ENCODE peak calls at places on chromosomes 7 and 10, in seven cellular contexts. O is CD8-positive, alpha-beta T cell; T is H9; M is glutamatergic neuron; R is A549; K is MCF 10A; G is neural crest cell. H is an unnamed sample.

GRCh38 chr10:530717-531116 is 158.8 kb downstream of the DIP2C start:
- DNase-seq in O (no peak), T (no peak), M (no peak), R (no peak), K (peak), G (no peak), H (no peak)

GRCh38 chr7:54985405-54986360 is 33.1 kb upstream of the EGFR start:
- DNase-seq in O (no peak), T (no peak), M (no peak), R (peak), K (peak), G (no peak), H (no peak)

GRCh38 chr10:60430017-60430416 is 40.3 kb upstream of the ANK3 start:
- DNase-seq in O (no peak), T (no peak), M (no peak), R (no peak), K (peak), G (no peak), H (no peak)

GRCh38 chr7:25014735-25015134 is 34.8 kb upstream of the OSBPL3 start:
- DNase-seq in O (no peak), T (no peak), M (no peak), R (no peak), K (peak), G (no peak), H (no peak)

GRCh38 chr10:96548589-96548988 is 34.9 kb upstream of the TLL2 start:
- DNase-seq in O (no peak), T (no peak), M (no peak), R (no peak), K (no peak), G (no peak), H (no peak)

GRCh38 chr10:130648807-130649206 is 512.6 kb downstream of the GLRX3 start:
- DNase-seq in O (no peak), T (no peak), M (no peak), R (no peak), K (no peak), G (no peak), H (no peak)

GRCh38 chr7:75878312-75878768 is 494 bp upstream of the RHBDD2 start:
- DNase-seq in O (no peak), T (no peak), M (no peak), R (no peak), K (no peak), G (no peak), H (no peak)

GRCh38 chr7:157693521-157694388 is 357.0 kb downstream of the DNAJB6 start:
- DNase-seq in O (no peak), T (peak), M (peak), R (no peak), K (no peak), G (peak), H (no peak)

GRCh38 chr10:32005050-32005449 is 51.2 kb downstream of the KIF5B start:
- DNase-seq in O (no peak), T (peak), M (peak), R (peak), K (peak), G (peak), H (no peak)

GRCh38 chr7:30322656-30323355 is 38.4 kb downstream of the ZNRF2 start:
- DNase-seq in O (no peak), T (no peak), M (no peak), R (no peak), K (peak), G (no peak), H (no peak)

GRCh38 chr7:16712916-16713315 is 40.6 kb upstream of the TSPAN13 start:
- DNase-seq in O (no peak), T (no peak), M (no peak), R (no peak), K (no peak), G (no peak), H (no peak)

GRCh38 chr7:137329411-137329810 is 14.1 kb downstream of the PTN start:
- DNase-seq in O (no peak), T (no peak), M (no peak), R (no peak), K (no peak), G (no peak), H (no peak)

GRCh38 chr10:3361640-3362039 is 189.1 kb upstream of the PITRM1 start:
- DNase-seq in O (no peak), T (no peak), M (no peak), R (no peak), K (no peak), G (no peak), H (no peak)

GRCh38 chr7:80147543-80148376 is 13.1 kb downstream of the GNAI1 start:
- DNase-seq in O (no peak), T (no peak), M (no peak), R (no peak), K (peak), G (no peak), H (no peak)

GRCh38 chr10:115895196-115895595 is 377.8 kb downstream of the GFRA1 start:
- DNase-seq in O (no peak), T (no peak), M (peak), R (no peak), K (no peak), G (no peak), H (no peak)

GRCh38 chr7:42869131-42870020 is 42.5 kb downstream of the C7orf25 start:
- DNase-seq in O (no peak), T (no peak), M (no peak), R (no peak), K (peak), G (no peak), H (no peak)

GRCh38 chr7:111980721-111981120 is 225.5 kb downstream of the DOCK4 start:
- DNase-seq in O (no peak), T (no peak), M (no peak), R (no peak), K (no peak), G (no peak), H (no peak)

GRCh38 chr10:47288236-47288635 is 11.8 kb upstream of the GDF10 start:
- DNase-seq in O (no peak), T (no peak), M (no peak), R (no peak), K (no peak), G (no peak), H (no peak)

GRCh38 chr10:92268763-92269162 is 22.1 kb downstream of the CPEB3 start:
- DNase-seq in O (no peak), T (no peak), M (no peak), R (no peak), K (no peak), G (no peak), H (no peak)

GRCh38 chr10:26269754-26270153 is 53.2 kb downstream of the GAD2 start:
- DNase-seq in O (no peak), T (no peak), M (no peak), R (peak), K (peak), G (peak), H (no peak)

GRCh38 chr7:155738652-155739537 is 73.4 kb downstream of the SHH start:
- DNase-seq in O (peak), T (peak), M (peak), R (peak), K (peak), G (peak), H (peak)

GRCh38 chr7:73683916-73684693 is 708 bp downstream of the BUD23 start:
- DNase-seq in O (no peak), T (no peak), M (no peak), R (no peak), K (no peak), G (no peak), H (no peak)

GRCh38 chr7:73681031-73681430 is 2.2 kb downstream of the DNAJC30 start:
- DNase-seq in O (no peak), T (no peak), M (no peak), R (no peak), K (peak), G (no peak), H (no peak)

GRCh38 chr7:73682745-73683055 is 553 bp downstream of the DNAJC30 start:
- DNase-seq in O (no peak), T (no peak), M (no peak), R (no peak), K (no peak), G (no peak), H (no peak)

GRCh38 chr7:73685311-73685710 is 1.9 kb downstream of the BUD23 start:
- DNase-seq in O (no peak), T (no peak), M (no peak), R (no peak), K (no peak), G (no peak), H (no peak)

DNA sequence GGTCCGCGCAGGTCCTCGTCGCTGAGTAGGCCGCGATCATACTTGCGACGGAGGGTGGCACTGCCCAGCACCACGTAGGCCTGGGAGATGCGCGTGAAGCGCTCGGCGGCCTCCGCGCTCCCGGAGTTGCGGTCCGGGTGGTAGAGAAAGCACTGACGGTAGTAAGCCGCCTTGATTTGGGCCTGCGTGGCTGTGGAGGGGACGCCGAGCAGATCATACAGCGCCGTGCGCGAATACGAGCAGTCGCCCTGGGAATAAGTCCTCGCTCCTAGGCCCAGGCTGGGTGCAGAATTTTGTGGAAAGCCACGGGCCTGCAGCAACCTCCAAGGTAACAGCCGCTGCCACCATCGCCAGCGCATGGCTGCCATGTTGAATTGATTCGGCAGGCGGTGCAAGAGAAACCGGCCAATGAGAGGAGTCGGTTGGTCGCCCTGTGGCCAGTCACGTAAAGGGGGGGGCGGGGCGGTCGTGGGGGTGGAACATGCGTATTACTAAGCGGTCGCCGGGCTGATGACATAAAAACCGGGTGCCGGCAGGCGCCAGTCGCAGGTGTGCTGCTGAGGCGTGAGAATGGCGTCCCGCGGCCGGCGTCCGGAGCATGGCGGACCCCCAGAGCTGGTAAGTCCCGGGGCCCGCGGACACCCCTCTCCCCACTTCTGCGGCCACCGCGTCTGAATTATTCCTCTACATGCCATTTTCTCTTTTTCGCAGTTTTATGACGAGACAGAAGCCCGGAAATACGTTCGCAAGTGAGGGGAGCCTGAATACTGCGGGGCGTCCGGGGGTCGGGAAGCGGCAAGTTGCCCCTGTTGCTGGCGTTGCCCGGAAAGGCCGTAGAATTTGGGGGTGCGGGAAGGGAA is at the start of the genes BUD23 and DNAJC30:
- DNase-seq in O (peak), T (peak), M (peak), R (peak), K (peak), G (peak), H (peak)
- TF ChIP-seq CTCF in O (no peak), T (no peak), M (no peak), R (no peak), K (no peak), G (no peak), H (no peak)

GRCh38 chr7:5396542-5396941 is 27.1 kb downstream of the TNRC18 start:
- DNase-seq in O (peak), T (no peak), M (no peak), R (peak), K (peak), G (no peak), H (peak)

GRCh38 chr7:5396999-5397656 is 26.5 kb downstream of the TNRC18 start:
- DNase-seq in O (peak), T (no peak), M (no peak), R (peak), K (peak), G (no peak), H (peak)

GRCh38 chr7:5394264-5395105 is 29.1 kb downstream of the TNRC18 start:
- DNase-seq in O (no peak), T (no peak), M (no peak), R (no peak), K (no peak), G (no peak), H (no peak)

GRCh38 chr7:5393748-5394147 is 29.9 kb downstream of the TNRC18 start:
- DNase-seq in O (no peak), T (no peak), M (no peak), R (no peak), K (no peak), G (no peak), H (no peak)

GRCh38 chr7:5395246-5395645 is 28.4 kb downstream of the TNRC18 start:
- DNase-seq in O (no peak), T (no peak), M (no peak), R (no peak), K (no peak), G (no peak), H (no peak)
- TF ChIP-seq CTCF in O (no peak), T (no peak), M (no peak), R (no peak), K (no peak), G (no peak), H (no peak)

GRCh38 chr7:19663816-19664531 is 44.9 kb downstream of the POLR1F start:
- DNase-seq in O (no peak), T (no peak), M (no peak), R (no peak), K (peak), G (no peak), H (no peak)

GRCh38 chr7:19670806-19671205 is 38.0 kb downstream of the POLR1F start:
- DNase-seq in O (no peak), T (no peak), M (no peak), R (no peak), K (no peak), G (no peak), H (no peak)

GRCh38 chr7:19665399-19666008 is 43.3 kb downstream of the POLR1F start:
- DNase-seq in O (no peak), T (no peak), M (no peak), R (peak), K (peak), G (no peak), H (no peak)
- TF ChIP-seq CTCF in O (peak), T (peak), M (peak), R (peak), K (peak), G (peak), H (no peak)

DNA sequence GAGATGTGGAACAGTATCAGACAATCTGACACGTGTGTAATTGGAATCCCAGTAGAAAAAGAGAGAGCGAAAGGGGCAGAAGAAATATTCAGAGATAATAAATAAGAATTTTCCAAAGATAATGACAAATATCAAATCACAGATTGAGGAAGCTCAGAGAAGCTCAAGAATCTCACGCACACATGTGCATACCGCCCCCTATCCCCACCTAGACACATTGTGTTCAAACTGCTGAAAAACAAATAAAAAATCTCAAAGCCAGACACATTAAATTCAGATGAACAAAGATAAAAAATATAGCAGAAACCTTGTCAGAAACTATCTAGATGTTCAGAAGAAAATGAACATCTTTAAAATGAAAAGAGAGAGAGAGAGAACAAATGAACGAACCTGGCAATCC is 17.2 kb downstream of the SFR1 start:
- DNase-seq in O (no peak), T (no peak), M (no peak), R (no peak), K (peak), G (no peak), H (no peak)
- TF ChIP-seq CTCF in O (peak), T (peak), M (no peak), R (peak), K (no peak), G (peak), H (no peak)

GRCh38 chr7:105141068-105141467 is 127.1 kb downstream of the KMT2E start:
- DNase-seq in O (no peak), T (peak), M (peak), R (peak), K (peak), G (peak), H (no peak)
- TF ChIP-seq CTCF in O (no peak), T (peak), M (no peak), R (peak), K (peak), G (peak), H (no peak)

DNA sequence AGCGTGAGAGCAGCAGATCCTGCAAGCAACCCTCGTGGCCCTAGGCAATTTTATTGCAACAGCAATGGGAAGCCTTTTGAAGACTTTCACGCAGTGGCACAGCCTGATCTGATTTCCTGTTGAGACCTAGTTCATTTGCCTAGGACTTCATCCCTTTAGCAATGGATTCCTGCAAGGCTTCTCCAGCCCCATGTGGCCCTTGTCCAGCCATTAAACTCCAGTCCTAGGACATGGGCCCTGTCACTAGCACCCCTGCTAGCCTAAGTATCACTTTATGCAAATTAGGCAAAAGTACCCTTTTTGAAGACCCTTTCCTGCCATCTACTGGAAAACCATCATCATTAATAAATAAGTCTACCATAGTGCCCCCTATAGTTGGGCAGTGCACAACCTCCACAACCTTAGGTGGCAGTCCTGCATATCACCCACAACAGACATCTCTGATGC is 379.4 kb downstream of the GALNT17 start:
- DNase-seq in O (no peak), T (peak), M (no peak), R (no peak), K (no peak), G (peak), H (no peak)
- TF ChIP-seq CTCF in O (no peak), T (peak), M (peak), R (no peak), K (no peak), G (peak), H (no peak)

DNA sequence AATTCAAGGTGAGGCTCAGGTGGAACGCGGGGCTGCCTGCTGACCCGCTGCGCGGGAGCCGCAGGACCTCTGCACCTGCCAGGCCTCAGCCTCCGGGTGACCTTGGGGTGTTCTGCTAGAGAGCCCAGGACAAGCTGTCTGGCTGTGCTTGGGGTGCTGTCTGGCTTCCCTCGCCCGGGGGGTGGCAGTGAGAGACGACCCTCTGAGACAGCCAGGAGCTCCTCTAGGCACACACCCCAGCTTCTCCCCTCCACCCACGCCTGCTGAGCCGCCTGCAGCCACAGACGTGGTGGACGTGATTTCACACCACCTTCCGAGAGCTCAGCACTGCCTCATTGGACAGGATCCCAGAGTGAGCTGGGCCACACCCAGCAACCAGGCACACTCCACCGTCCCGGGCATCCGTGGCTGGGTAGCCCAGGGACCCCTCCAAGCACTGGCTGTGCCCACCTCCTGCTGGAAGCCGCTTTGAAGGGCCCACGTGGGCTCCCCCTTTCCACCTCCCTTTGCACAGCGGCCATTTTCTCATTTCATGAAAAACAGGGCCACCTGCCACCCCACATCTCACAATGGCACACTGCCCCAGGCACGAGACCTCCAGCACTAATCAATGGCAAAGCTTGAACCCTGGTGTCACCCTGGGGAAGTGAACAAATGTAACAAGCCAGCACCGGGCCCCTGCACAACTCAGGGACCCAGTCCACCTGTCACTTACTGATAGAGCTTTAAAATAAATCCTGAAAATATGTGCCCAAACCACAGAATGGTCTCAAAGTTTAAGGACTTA is 35.0 kb downstream of the ZFAND2A start:
- DNase-seq in O (no peak), T (no peak), M (no peak), R (no peak), K (no peak), G (no peak), H (no peak)
- TF ChIP-seq CTCF in O (no peak), T (no peak), M (no peak), R (no peak), K (no peak), G (no peak), H (no peak)

GRCh38 chr7:7745966-7746365 is 27.6 kb upstream of the RPA3 start:
- DNase-seq in O (no peak), T (no peak), M (no peak), R (no peak), K (no peak), G (no peak), H (no peak)

GRCh38 chr7:7746419-7746818 is 28.0 kb upstream of the RPA3 start:
- DNase-seq in O (no peak), T (no peak), M (no peak), R (no peak), K (no peak), G (no peak), H (no peak)

GRCh38 chr7:7751243-7752092 is 33.1 kb upstream of the RPA3 start:
- DNase-seq in O (no peak), T (no peak), M (no peak), R (no peak), K (no peak), G (no peak), H (no peak)

GRCh38 chr7:7745258-7745657 is 26.9 kb upstream of the RPA3 start:
- DNase-seq in O (no peak), T (no peak), M (no peak), R (no peak), K (no peak), G (no peak), H (no peak)

GRCh38 chr7:7750571-7751242 is 32.3 kb upstream of the RPA3 start:
- DNase-seq in O (no peak), T (no peak), M (no peak), R (no peak), K (no peak), G (no peak), H (no peak)
- TF ChIP-seq CTCF in O (no peak), T (no peak), M (no peak), R (no peak), K (no peak), G (no peak), H (no peak)